ENCODE peak calls at places on chromosomes 13 and 19, in ten cellular contexts. J is stimulated activated CD4-positive, alpha-beta T cell treated with anti-CD3 and anti-CD28 coated beads, TNF-alpha, amount 100 ng/mL, for 48 hours; U is caudate nucleus; B is activated T-helper 2 cell treated with anti-CD3 and anti-CD28 coated beads, Interferon-gamma antibody, Interleukin-2, Interleukin-4, amounts not matched to agents 10 μg/mL and 5 μg/mL and 100 μg/mL, durations not matched to agents 14 hours and 24 hours and 36 hours; V is epithelial cell of esophagus; X is CD8-positive, alpha-beta T cell; M is RCC 7860; T is activated T-helper 9 cell treated with anti-CD3 and anti-CD28 coated beads, Interleukin-2, amount 50 U/mL, for 16 hours; F is OCI-LY7; C is activated naive CD8-positive, alpha-beta T cell treated with anti-CD3 and anti-CD28 coated beads, Interleukin-2, amount 50 U/mL, for 24 hours. Q is an unnamed sample.

GRCh38 chr19:20863176-20863575 is 59.9 kb upstream of the ZNF85 start:
- DNase-seq in C (no peak), F (no peak), X (no peak), V (no peak), J (no peak), T (no peak), B (no peak), M (no peak), U (no peak), Q (no peak)

GRCh38 chr13:39326471-39326870 is 276.5 kb downstream of the LHFPL6 start:
- DNase-seq in X (no peak), C (no peak), F (no peak), T (no peak), J (no peak), U (no peak), M (no peak), V (no peak), B (no peak), Q (no peak)

GRCh38 chr19:38228005-38228377 is 4.0 kb upstream of the DPF1 start:
- DNase-seq in X (no peak), C (no peak), J (no peak), V (no peak), U (no peak), F (no peak), M (no peak), B (no peak), T (no peak), Q (no peak)

GRCh38 chr19:4742717-4743646 is 19.3 kb upstream of the DPP9 start:
- DNase-seq in M (no peak), X (no peak), J (no peak), F (no peak), U (no peak), V (no peak), T (no peak), B (no peak), C (no peak), Q (no peak)

GRCh38 chr13:107324416-107325204 is 756.7 kb upstream of the ARGLU1 start:
- DNase-seq in M (no peak), B (no peak), F (no peak), X (no peak), C (no peak), T (no peak), J (no peak), U (no peak), V (no peak), Q (no peak)

GRCh38 chr19:18160441-18160791 is 7.5 kb downstream of the PIK3R2 start:
- DNase-seq in F (no peak), T (no peak), U (no peak), M (no peak), X (no peak), B (no peak), V (no peak), C (no peak), J (no peak), Q (no peak)

GRCh38 chr13:102993348-102993747 is 72.9 kb downstream of the SLC10A2 start:
- DNase-seq in U (no peak), M (no peak), F (no peak), J (no peak), V (no peak), C (no peak), B (no peak), T (no peak), X (no peak), Q (no peak)

GRCh38 chr19:49437231-49437630 is 4.1 kb downstream of the SLC17A7 start:
- DNase-seq in U (no peak), J (no peak), X (no peak), T (no peak), B (no peak), F (no peak), M (no peak), V (no peak), C (no peak), Q (no peak)

GRCh38 chr13:35621989-35622388 is 145.5 kb upstream of the MAB21L1 start:
- DNase-seq in V (peak; percentile 77), M (no peak), C (no peak), F (no peak), U (no peak), B (no peak), X (no peak), T (no peak), J (no peak), Q (no peak)

GRCh38 chr13:31950121-31950810 is 81.3 kb upstream of the FRY start:
- DNase-seq in J (no peak), B (no peak), F (no peak), U (no peak), M (no peak), V (peak; percentile 35), T (no peak), C (no peak), X (no peak), Q (no peak)

GRCh38 chr13:98524793-98525192 is 52.1 kb downstream of the STK24 start:
- DNase-seq in X (no peak), B (no peak), F (peak; percentile 20), C (no peak), V (no peak), T (no peak), M (no peak), J (no peak), U (no peak), Q (no peak)

GRCh38 chr19:16375157-16375935 is 50.7 kb downstream of the KLF2 start:
- DNase-seq in J (no peak), V (no peak), C (no peak), B (no peak), M (no peak), F (no peak), T (no peak), U (no peak), X (no peak), Q (no peak)

GRCh38 chr19:42095814-42096230 is 19.9 kb downstream of the ZNF574 start:
- DNase-seq in T (no peak), U (no peak), B (no peak), M (no peak), V (no peak), J (no peak), X (no peak), F (no peak), C (no peak), Q (no peak)

GRCh38 chr13:99505814-99506269 is 4.6 kb downstream of the TM9SF2 start:
- DNase-seq in U (no peak), V (peak; percentile 8), F (no peak), C (no peak), M (no peak), T (no peak), X (no peak), B (no peak), J (no peak), Q (peak; percentile 31)

GRCh38 chr19:17560205-17560595 is 4.8 kb downstream of the COLGALT1 start:
- DNase-seq in M (no peak), T (no peak), B (no peak), J (no peak), F (no peak), C (no peak), U (no peak), V (peak; percentile 92), X (no peak), Q (no peak)

GRCh38 chr19:33048806-33049676 is 15.6 kb downstream of the RHPN2 start:
- DNase-seq in C (no peak), B (no peak), V (peak; percentile 52), M (peak; percentile 37), T (no peak), J (no peak), U (no peak), X (no peak), F (no peak), Q (no peak)

GRCh38 chr13:59043016-59043415 is 1120.7 kb downstream of the DIAPH3 start:
- DNase-seq in V (no peak), T (no peak), C (no peak), X (no peak), U (no peak), B (no peak), M (no peak), J (no peak), F (no peak), Q (no peak)

Q was measured in ACHN.